ENCODE peak calls at places on chromosomes 3 and 15, in ten cellular contexts. R is M059J; H is stromal cell of bone marrow; X is stomach; W is ACHN; I is NCI-H1092; O is esophagus muscularis mucosa; F is GM13976; G is activated T-helper 1 cell treated with anti-CD3 and anti-CD28 coated beads, Interleukin-12 subunit alpha, Interleukin-12 subunit beta, Interleukin-2, Interleukin-4 antibody, amounts not matched to agents 30 ng/mL and 10 ng/mL and 1 ng/mL, durations not matched to agents 14 hours and 24 hours and 36 hours; Q is neural progenitor cell. P is an unnamed sample.

GRCh38 chr3:161560006-161560637 is 63.5 kb downstream of the OTOL1 start:
- DNase-seq in I (peak), F (peak), G (no peak), H (peak), R (peak), Q (peak), O (no peak), X (peak), W (peak), P (peak)

GRCh38 chr15:93111451-93111850 is 22.4 kb upstream of the RGMA start:
- DNase-seq in G (no peak), Q (no peak), I (no peak), R (no peak), H (no peak), F (no peak), W (no peak), X (no peak), O (no peak), P (no peak)

GRCh38 chr3:169245631-169246030 is 417.9 kb downstream of the MECOM start:
- DNase-seq in O (no peak), I (no peak), Q (no peak), G (no peak), X (no peak), H (no peak), F (no peak), R (no peak), W (no peak), P (no peak)

GRCh38 chr3:12149029-12149428 is 9.7 kb downstream of the TIMP4 start:
- DNase-seq in Q (no peak), H (no peak), X (peak), F (no peak), I (no peak), W (no peak), G (no peak), R (no peak), O (no peak), P (no peak)

GRCh38 chr3:65483475-65483874 is 555.2 kb downstream of the MAGI1 start:
- DNase-seq in W (no peak), R (no peak), O (no peak), X (peak), Q (peak), I (no peak), F (no peak), H (peak), G (no peak), P (no peak)

GRCh38 chr15:48643236-48643635 is 2.3 kb downstream of the FBN1 start:
- DNase-seq in O (no peak), W (no peak), Q (no peak), X (no peak), G (no peak), R (no peak), F (no peak), I (no peak), H (no peak), P (no peak)

GRCh38 chr3:27666708-27667107 is 55.4 kb downstream of the EOMES start:
- DNase-seq in G (no peak), H (peak), R (peak), F (no peak), X (no peak), O (no peak), I (no peak), Q (peak), W (no peak), P (peak)

GRCh38 chr15:84761534-84762190 is 13.3 kb downstream of the ZNF592 start:
- DNase-seq in R (no peak), W (no peak), F (no peak), Q (no peak), X (no peak), O (no peak), I (no peak), G (no peak), H (no peak), P (no peak)

GRCh38 chr3:31848921-31849320 is 132.1 kb downstream of the OSBPL10 start:
- DNase-seq in O (peak), X (no peak), R (no peak), H (no peak), Q (no peak), W (no peak), I (no peak), F (no peak), G (no peak), P (no peak)